ENCODE peak calls at places on chromosomes 11 and 22, in eight cellular contexts. M is stimulated activated CD4-positive, alpha-beta T cell treated with anti-CD3 and anti-CD28 coated beads, Interleukin-2, amount 100 ng/mL, for 4 hours; A is stimulated activated CD8-positive, alpha-beta memory T cell treated with anti-CD3 and anti-CD28 coated beads, Interleukin-15, amount 100 ng/mL, for 48 hours; G is endothelial cell; J is glutamatergic neuron; L is stimulated activated naive CD8-positive, alpha-beta T cell treated with anti-CD3 and anti-CD28 coated beads, Interleukin-15, amount 100 ng/mL, for 72 hours; B is activated naive CD4-positive, alpha-beta T cell treated with anti-CD3 and anti-CD28 coated beads, Interleukin-2, amount 10 ng/mL, durations not matched to agents 7 days and 5 days; H is SW 1271. V is an unnamed sample.

GRCh38 chr22:45579306-45579705 is 76.6 kb downstream of the FBLN1 start:
- DNase-seq in M (no peak), A (no peak), G (no peak), J (no peak), L (no peak), B (no peak), H (no peak), V (no peak)

GRCh38 chr11:43988040-43988793 is 45.8 kb downstream of the C11orf96 start:
- DNase-seq in M (no peak), A (no peak), G (no peak), J (no peak), L (no peak), B (no peak), H (no peak), V (no peak)

GRCh38 chr11:37504066-37504611 is 906.1 kb upstream of the RAG2 start:
- DNase-seq in M (no peak), A (no peak), G (no peak), J (no peak), L (peak), B (no peak), H (peak), V (no peak)

GRCh38 chr22:41913842-41914534 is 886 bp downstream of the SHISA8 start:
- DNase-seq in M (no peak), A (no peak), G (peak), J (peak), L (no peak), B (no peak), H (no peak), V (no peak)

GRCh38 chr11:66259976-66260375 is 8.5 kb upstream of the RAB1B start:
- DNase-seq in M (no peak), A (no peak), G (no peak), J (no peak), L (no peak), B (no peak), H (no peak), V (no peak)

GRCh38 chr11:118514103-118514502 is 13.2 kb upstream of the TTC36 start:
- DNase-seq in M (no peak), A (no peak), G (no peak), J (no peak), L (no peak), B (peak), H (no peak), V (no peak)

GRCh38 chr11:67022341-67022933 is 497 bp upstream of the SYT12 start:
- DNase-seq in M (no peak), A (no peak), G (no peak), J (no peak), L (no peak), B (no peak), H (no peak), V (no peak)

GRCh38 chr11:103525069-103525468 is 415.8 kb downstream of the DYNC2H1 start:
- DNase-seq in M (no peak), A (no peak), G (no peak), J (no peak), L (no peak), B (no peak), H (peak), V (no peak)

GRCh38 chr11:119195680-119196079 is 10.4 kb downstream of the NHERF4 start:
- DNase-seq in M (no peak), A (no peak), G (peak), J (no peak), L (no peak), B (no peak), H (peak), V (no peak)

GRCh38 chr11:132904566-132904965 is 627.7 kb downstream of the OPCML start:
- DNase-seq in M (no peak), A (no peak), G (no peak), J (peak), L (no peak), B (no peak), H (no peak), V (no peak)

GRCh38 chr22:43273902-43274484 is 69.2 kb downstream of the SCUBE1 start:
- DNase-seq in M (no peak), A (peak), G (peak), J (peak), L (peak), B (peak), H (peak), V (peak)